ENCODE peak calls at places on chromosome 18, in four cellular contexts. One of them, this sample, is unnamed.
A peak's percentile ranks its signal among the peaks of the same experiment; 100 is the strongest.

GRCh38 chr18:12307251-12307736 is 747 bp upstream of the TUBB6 start:
- DNase-seq in K562: no peak
- DNase-seq in A549: no peak
- DNase-seq in GM12878: no peak
- DNase-seq in this sample: peak; percentile 76

GRCh38 chr18:6878881-6879280 is 149.4 kb downstream of the ARHGAP28 start:
- DNase-seq in A549: no peak
- DNase-seq in K562: no peak
- DNase-seq in GM12878: no peak
- DNase-seq in this sample: no peak

GRCh38 chr18:13572721-13573120 is 153.6 kb downstream of the FAM210A start:
- DNase-seq in K562: no peak
- DNase-seq in A549: no peak
- DNase-seq in GM12878: no peak
- DNase-seq in this sample: no peak

GRCh38 chr18:12278765-12279682 is 24.9 kb downstream of the CIDEA start:
- DNase-seq in K562: no peak
- DNase-seq in A549: no peak
- DNase-seq in GM12878: no peak
- DNase-seq in this sample: peak; percentile 98

GRCh38 chr18:75060185-75060584 is 148.8 kb downstream of the PTGR3 start:
- DNase-seq in A549: no peak
- DNase-seq in K562: no peak
- DNase-seq in GM12878: no peak
- DNase-seq in this sample: no peak

GRCh38 chr18:11387880-11388279 is 221.5 kb upstream of the SLC35G4 start:
- DNase-seq in A549: peak; percentile 73
- DNase-seq in GM12878: no peak
- DNase-seq in K562: peak; percentile 60
- DNase-seq in this sample: peak; percentile 47

GRCh38 chr18:75407468-75408437 is 19.8 kb downstream of the SMIM21 start:
- DNase-seq in A549: no peak
- DNase-seq in K562: no peak
- DNase-seq in GM12878: no peak
- DNase-seq in this sample: peak; percentile 38

GRCh38 chr18:8116346-8117007 is 492.8 kb upstream of the RAB12 start:
- DNase-seq in GM12878: no peak
- DNase-seq in K562: peak; percentile 6
- DNase-seq in A549: peak; percentile 78
- DNase-seq in this sample: peak; percentile 83

GRCh38 chr18:49399003-49399402 is 61.4 kb downstream of the DYM start:
- DNase-seq in K562: no peak
- DNase-seq in GM12878: no peak
- DNase-seq in A549: no peak
- DNase-seq in this sample: peak; percentile 13

GRCh38 chr18:68666316-68666715 is 48.6 kb downstream of the TMX3 start:
- DNase-seq in A549: no peak
- DNase-seq in GM12878: no peak
- DNase-seq in K562: no peak
- DNase-seq in this sample: no peak

GRCh38 chr18:34299828-34300227 is 75.1 kb upstream of the NOL4 start:
- DNase-seq in A549: no peak
- DNase-seq in K562: no peak
- DNase-seq in GM12878: no peak
- DNase-seq in this sample: no peak

GRCh38 chr18:21602302-21602592 is 1.7 kb upstream of the ESCO1 start:
- DNase-seq in A549: no peak
- DNase-seq in K562: no peak
- DNase-seq in GM12878: no peak
- DNase-seq in this sample: no peak
- TF ChIP-seq ELK1 in A549: no peak
- TF ChIP-seq ELK1 in K562: no peak
- TF ChIP-seq ELK1 in GM12878: no peak
- TF ChIP-seq ELK1 in this sample: no peak

GRCh38 chr18:79404567-79404910 is 8.8 kb downstream of the NFATC1 start:
- DNase-seq in K562: peak; percentile 51
- DNase-seq in A549: no peak
- DNase-seq in GM12878: no peak
- DNase-seq in this sample: no peak

GRCh38 chr18:79403723-79404566 is 8.2 kb downstream of the NFATC1 start:
- DNase-seq in K562: no peak
- DNase-seq in GM12878: no peak
- DNase-seq in A549: no peak
- DNase-seq in this sample: no peak

GRCh38 chr18:79406708-79407107 is 11.0 kb downstream of the NFATC1 start:
- DNase-seq in K562: no peak
- DNase-seq in GM12878: no peak
- DNase-seq in A549: no peak
- DNase-seq in this sample: no peak

GRCh38 chr18:79405781-79406575 is 10.2 kb downstream of the NFATC1 start:
- DNase-seq in A549: no peak
- DNase-seq in GM12878: peak; percentile 45
- DNase-seq in K562: no peak
- DNase-seq in this sample: no peak

GRCh38 chr18:79405019-79405780 is 9.5 kb downstream of the NFATC1 start:
- DNase-seq in GM12878: no peak
- DNase-seq in A549: no peak
- DNase-seq in K562: no peak
- DNase-seq in this sample: no peak
- TF ChIP-seq SMC3 in GM12878: no peak
- TF ChIP-seq SMC3 in A549: no peak
- TF ChIP-seq SMC3 in K562: no peak
- TF ChIP-seq SMC3 in this sample: no peak

DNA sequence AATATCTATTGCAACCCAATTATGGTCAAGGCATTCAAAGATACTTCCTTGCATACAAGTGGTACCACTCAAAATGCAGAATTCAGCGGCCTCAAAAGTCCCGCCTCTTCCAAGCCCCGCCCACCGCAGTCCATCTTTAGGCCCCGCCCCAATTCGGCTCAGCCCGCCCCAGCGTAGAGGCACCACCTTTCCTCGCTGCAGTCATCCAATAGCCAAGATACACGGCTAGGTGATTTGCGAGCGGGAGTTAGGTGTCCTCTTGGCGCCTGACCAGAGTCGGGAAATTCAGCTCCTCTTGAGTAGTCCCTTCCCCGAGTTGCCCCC is 431 bp upstream of the SEC11C start:
- DNase-seq in A549: peak; percentile 88
- DNase-seq in GM12878: no peak
- DNase-seq in K562: peak; percentile 85
- DNase-seq in this sample: peak; percentile 81
- TF ChIP-seq USF2 in A549: no peak
- TF ChIP-seq USF2 in GM12878: no peak
- TF ChIP-seq USF2 in K562: no peak
- TF ChIP-seq USF2 in this sample: no peak

DNA sequence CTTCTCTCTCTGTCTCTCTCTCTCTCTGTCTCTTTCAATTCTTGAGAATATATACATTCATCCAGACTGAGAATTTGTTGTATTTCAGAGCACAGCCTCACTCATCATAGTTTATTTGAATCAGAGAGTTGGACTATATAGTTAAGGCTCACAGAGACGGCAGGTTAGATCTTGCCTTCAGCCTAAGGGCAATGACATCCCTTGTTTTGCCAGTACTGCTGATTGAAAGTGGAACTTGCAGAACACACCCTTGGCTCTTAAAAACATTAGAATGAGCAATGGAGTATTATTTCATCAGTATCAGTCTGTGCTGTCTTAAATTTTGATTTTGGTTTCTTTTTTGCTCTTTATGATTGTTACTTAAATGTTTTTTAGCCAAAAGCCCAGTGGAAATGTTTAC is 62.0 kb upstream of the DSG1 start:
- DNase-seq in A549: no peak
- DNase-seq in GM12878: no peak
- DNase-seq in K562: no peak
- DNase-seq in this sample: no peak
- TF ChIP-seq ELK1 in A549: no peak
- TF ChIP-seq ELK1 in GM12878: no peak
- TF ChIP-seq ELK1 in K562: no peak
- TF ChIP-seq ELK1 in this sample: no peak

GRCh38 chr18:25350561-25351201 is 1.3 kb downstream of the ZNF521 start:
- DNase-seq in K562: no peak
- DNase-seq in A549: no peak
- DNase-seq in GM12878: no peak
- DNase-seq in this sample: peak; percentile 65
- TF ChIP-seq SMC3 in K562: no peak
- TF ChIP-seq SMC3 in A549: no peak
- TF ChIP-seq SMC3 in GM12878: no peak
- TF ChIP-seq SMC3 in this sample: no peak

DNA sequence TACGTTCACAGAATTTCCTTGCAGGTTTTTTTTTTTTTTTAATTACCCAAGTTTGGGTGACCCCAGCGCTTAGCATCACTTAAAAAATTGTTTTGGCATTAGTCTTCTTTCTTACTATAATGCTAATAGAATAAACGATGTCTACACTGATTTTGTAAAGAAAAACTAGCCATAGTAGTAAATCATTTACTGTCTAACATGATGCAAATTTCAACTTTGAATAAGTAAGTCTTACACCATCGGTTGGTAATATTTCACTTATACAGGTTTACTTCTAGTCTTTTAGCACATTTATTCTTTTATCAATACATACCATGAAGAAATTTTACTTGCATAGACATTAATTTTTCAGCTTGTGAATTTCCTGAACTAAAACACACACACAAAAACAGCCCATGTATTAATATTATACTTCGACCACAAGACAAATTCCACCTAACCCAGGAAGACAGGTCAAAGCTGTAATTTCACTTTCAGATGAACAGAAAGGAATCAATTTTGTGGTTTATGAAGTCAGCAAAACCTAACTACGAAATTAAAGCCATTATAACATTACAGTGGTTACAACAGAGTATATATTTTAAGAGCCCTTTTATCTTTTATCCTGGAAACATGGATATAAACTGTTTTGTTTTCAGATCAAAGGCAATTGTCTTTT is 1.9 kb downstream of the YES1 start:
- DNase-seq in A549: no peak
- DNase-seq in K562: no peak
- DNase-seq in GM12878: peak; percentile 60
- DNase-seq in this sample: no peak
- TF ChIP-seq USF2 in A549: no peak
- TF ChIP-seq USF2 in K562: no peak
- TF ChIP-seq USF2 in GM12878: no peak
- TF ChIP-seq USF2 in this sample: no peak

DNA sequence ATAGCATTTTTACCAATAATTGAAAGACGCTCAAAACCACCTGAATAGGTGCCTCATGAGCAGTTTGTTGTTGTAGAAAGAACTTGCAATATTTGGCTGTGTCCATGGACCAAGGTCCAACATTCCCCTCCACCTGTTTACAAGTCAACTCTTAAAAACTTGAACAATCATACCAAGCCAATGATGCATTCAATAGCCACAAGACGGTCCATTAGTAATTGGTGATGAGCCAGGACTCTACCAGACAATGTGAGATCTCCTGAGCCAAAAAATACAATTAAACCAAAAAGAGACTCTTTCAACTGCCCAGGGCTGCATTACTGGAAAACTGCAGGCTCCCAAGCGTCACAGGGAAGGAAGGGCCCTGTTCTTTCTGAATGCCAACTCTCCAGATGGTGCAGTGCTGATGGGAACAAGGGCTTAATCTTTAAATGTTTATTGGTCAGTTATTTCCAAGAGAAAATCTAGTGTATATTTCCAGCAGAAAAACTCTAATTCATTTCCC is 118.8 kb upstream of the EPB41L3 start:
- DNase-seq in A549: no peak
- DNase-seq in K562: no peak
- DNase-seq in GM12878: no peak
- DNase-seq in this sample: no peak
- TF ChIP-seq ELK1 in A549: no peak
- TF ChIP-seq ELK1 in K562: no peak
- TF ChIP-seq ELK1 in GM12878: no peak
- TF ChIP-seq ELK1 in this sample: no peak

DNA sequence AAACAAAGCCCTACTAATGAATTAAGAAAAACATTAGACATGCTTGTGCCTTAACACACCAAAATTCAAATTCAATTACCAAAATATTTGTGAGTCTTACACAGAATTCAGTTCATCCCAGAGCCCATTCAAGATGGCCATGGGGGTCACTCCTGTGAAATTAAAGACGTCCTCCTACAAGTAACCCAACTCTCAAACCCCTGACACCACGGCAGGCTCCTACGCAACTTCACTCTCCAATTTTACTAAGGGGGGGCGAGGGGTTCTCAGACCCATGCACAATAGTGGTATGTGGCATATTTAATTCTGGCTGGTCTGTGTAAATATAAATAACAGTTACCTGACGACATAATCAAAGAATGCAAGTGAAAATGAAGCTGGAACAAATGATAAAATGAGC is 5.0 kb downstream of the ZNF516 start:
- DNase-seq in GM12878: no peak
- DNase-seq in K562: no peak
- DNase-seq in A549: no peak
- DNase-seq in this sample: no peak
- TF ChIP-seq SMC3 in GM12878: no peak
- TF ChIP-seq SMC3 in K562: no peak
- TF ChIP-seq SMC3 in A549: no peak
- TF ChIP-seq SMC3 in this sample: no peak